ENCODE peak calls at places on chromosomes 7 and 10, in six cellular contexts. Y is progenitor cell of endocrine pancreas, R is IMR-90, J is fibroblast of pulmonary artery, K is tibial artery, X is Panc1. C is an unnamed sample.
A peak's percentile ranks its signal among the peaks of the same experiment; 100 is the strongest.

GRCh38 chr10:116215651-116216050 is 57.4 kb downstream of the GFRA1 start:
- DNase-seq in X (no peak), R (no peak), J (no peak), Y (no peak), K (no peak), C (no peak)

GRCh38 chr7:51350195-51350896 is 33.7 kb upstream of the COBL start:
- DNase-seq in J (no peak), Y (no peak), R (no peak), K (no peak), X (no peak), C (no peak)

GRCh38 chr7:159108491-159108890 is 36.2 kb downstream of the VIPR2 start:
- DNase-seq in K (no peak), R (no peak), X (no peak), Y (no peak), J (no peak), C (no peak)

GRCh38 chr10:12590682-12591642 is 241.6 kb downstream of the CAMK1D start:
- DNase-seq in Y (no peak), X (no peak), R (no peak), J (no peak), K (no peak), C (no peak)

GRCh38 chr7:139739863-139740597 is 37.8 kb downstream of the HIPK2 start:
- DNase-seq in X (no peak), R (no peak), Y (no peak), K (no peak), J (no peak), C (no peak)

GRCh38 chr7:156038345-156038744 is 226.1 kb upstream of the SHH start:
- DNase-seq in R (no peak), K (no peak), Y (no peak), J (no peak), X (no peak), C (no peak)

GRCh38 chr7:68309806-68310205 is 1288.5 kb upstream of the AUTS2 start:
- DNase-seq in K (no peak), X (no peak), J (no peak), R (no peak), Y (no peak), C (no peak)

GRCh38 chr7:151330656-151331055 is 11.0 kb upstream of the NUB1 start:
- DNase-seq in R (no peak), Y (no peak), J (no peak), K (no peak), X (no peak), C (no peak)

GRCh38 chr10:67606572-67606971 is 89.4 kb downstream of the CTNNA3 start:
- DNase-seq in Y (no peak), X (peak; percentile 71), J (peak; percentile 70), K (no peak), R (peak; percentile 92), C (no peak)

GRCh38 chr7:129843982-129844840 is 108.5 kb downstream of the UBE2H start:
- DNase-seq in Y (no peak), K (no peak), R (no peak), J (no peak), X (no peak), C (no peak)

GRCh38 chr10:111098679-111099437 is 22.0 kb downstream of the ADRA2A start:
- DNase-seq in R (no peak), Y (no peak), X (no peak), J (peak; percentile 3), K (no peak), C (no peak)

GRCh38 chr7:92296898-92297435 is 51.2 kb downstream of the ANKIB1 start:
- DNase-seq in Y (no peak), R (no peak), K (no peak), X (no peak), J (no peak), C (no peak)

GRCh38 chr7:617614-618538 is 98.2 kb upstream of the PDGFA start:
- DNase-seq in K (no peak), R (no peak), J (no peak), Y (no peak), X (no peak), C (no peak)

GRCh38 chr10:60718891-60719290 is 59.4 kb upstream of the CDK1 start:
- DNase-seq in J (peak; percentile 43), X (no peak), K (no peak), R (no peak), Y (no peak), C (no peak)

GRCh38 chr7:8042796-8043535 is 74.4 kb downstream of the GLCCI1 start:
- DNase-seq in R (peak; percentile 80), J (no peak), Y (no peak), X (no peak), K (no peak), C (no peak)

GRCh38 chr7:94059747-94060146 is 55.6 kb upstream of the BET1 start:
- DNase-seq in J (peak; percentile 89), K (no peak), X (no peak), R (peak; percentile 70), Y (no peak), C (no peak)

GRCh38 chr10:2188371-2188770 is 451.0 kb upstream of the ADARB2 start:
- DNase-seq in X (no peak), J (no peak), R (no peak), Y (no peak), K (no peak), C (no peak)

GRCh38 chr7:55776196-55776595 is 86.4 kb downstream of the SEPTIN14 start:
- DNase-seq in J (no peak), R (no peak), K (no peak), X (no peak), Y (no peak), C (no peak)

GRCh38 chr10:71761105-71761511 is 12.2 kb downstream of the VSIR start:
- DNase-seq in Y (no peak), J (no peak), R (no peak), X (no peak), K (no peak), C (no peak)

DNA sequence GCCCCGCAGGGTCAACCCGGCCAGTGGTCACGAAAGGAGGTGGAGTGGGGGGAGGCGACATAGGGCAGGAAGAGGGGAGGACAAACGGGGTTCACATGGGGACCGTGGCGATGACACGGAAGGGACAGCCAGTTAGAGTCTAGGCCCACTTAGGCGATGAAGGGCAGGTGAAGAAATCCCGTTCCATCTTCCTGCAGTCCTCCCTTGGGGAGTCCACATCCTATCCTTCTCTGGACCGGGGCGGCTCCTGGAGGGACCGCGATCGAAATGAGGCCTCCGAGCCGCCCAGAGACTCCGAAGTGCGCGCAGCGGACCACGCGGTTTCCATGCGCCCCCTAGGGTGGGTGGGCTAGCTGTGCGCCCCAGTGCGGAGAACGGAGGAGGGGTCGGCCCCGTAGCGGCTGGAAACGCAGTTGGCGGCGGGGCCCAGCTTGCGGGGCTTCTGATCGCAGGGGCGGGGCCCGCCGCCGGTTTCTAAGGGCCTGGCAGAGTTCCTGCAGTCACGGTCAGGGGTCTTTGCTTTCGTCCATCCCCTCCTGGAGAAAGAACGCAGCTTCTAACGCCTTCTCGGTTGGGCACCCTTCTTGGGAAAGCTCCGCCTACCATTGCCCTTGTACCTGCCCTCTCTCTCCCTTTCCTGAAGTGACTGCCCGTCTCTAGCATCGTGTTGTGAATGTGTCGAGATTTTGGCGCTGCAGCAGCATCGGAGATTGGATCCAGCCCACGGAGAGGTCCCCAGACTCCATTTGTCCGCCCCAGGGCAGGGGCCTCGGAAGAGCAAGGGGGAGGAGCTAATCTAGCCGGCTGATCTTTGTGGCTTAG is 17.9 kb upstream of the TMEM225B start:
- DNase-seq in X (no peak), K (no peak), R (peak; percentile 23), J (peak; percentile 31), Y (peak; percentile 72), C (peak; percentile 42)
- TF ChIP-seq CTCF in X (peak; percentile 59), K (peak; percentile 6), R (peak; percentile 49), J (peak; percentile 27), Y (peak; percentile 81), C (no peak)

DNA sequence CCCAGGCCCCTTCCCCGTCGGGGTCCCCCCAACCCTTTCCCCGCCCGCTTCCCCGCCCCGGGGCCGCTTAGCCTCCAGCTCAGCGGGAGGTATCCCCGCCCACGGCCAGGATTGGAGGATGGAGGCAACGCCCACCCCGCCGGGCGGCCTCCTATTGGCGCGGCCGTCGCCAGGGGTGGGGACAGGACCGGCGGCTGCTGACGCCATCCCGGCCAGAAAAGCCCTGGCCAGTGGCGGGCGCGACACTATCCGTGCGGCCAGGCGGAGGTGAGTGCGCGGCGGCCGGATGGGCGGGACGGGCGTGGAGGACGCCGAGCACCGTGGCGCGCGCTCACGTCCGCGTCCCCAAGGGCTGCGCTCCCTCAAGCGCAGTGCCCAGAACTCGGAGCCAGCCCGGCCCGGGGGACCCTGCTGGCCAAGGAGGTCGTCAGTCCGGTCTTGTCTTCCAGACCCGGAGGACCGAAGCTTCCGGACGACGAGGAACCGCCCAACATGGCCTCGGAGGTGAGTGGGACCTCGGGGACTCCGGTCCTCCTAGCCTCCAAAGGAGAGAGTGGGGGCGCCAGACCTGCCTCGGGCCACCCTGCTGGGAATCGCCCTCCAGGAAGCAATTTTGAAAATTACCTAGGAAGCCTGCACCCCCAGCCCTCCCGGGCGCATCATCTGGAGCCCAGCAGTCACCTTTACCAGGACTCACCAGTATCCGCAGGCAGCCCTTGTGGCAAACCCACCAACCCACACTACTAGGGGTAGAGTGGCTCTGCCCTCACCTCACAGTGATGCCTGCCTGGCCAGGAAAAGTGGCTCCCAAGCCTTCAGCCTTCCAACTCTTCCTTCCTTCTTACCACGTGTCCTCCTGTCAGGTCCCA is at the start of gene ASL:
- DNase-seq in J (peak; percentile 88), Y (peak; percentile 91), K (peak; percentile 92), X (no peak), R (peak; percentile 86), C (peak; percentile 94)
- TF ChIP-seq CTCF in J (no peak), Y (no peak), K (no peak), X (no peak), R (no peak), C (no peak)

DNA sequence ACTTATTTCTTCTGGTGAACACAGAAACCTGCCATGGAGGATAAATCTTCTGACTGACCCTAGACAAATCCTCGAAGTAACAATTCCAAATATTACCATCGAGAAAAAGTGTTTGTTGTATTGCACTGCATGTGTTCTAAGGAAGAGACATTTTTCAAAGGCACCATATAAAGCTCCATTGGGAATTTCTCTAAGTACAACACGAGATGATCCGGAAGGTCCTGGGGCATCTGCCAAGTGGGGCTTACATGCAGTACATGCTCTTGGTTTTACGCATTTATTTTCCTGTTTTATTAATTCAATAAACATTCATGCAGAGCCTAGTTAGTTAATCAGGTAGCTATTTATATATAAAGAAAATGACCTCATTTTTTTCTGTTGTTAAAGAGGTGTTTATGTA is 692.0 kb upstream of the IGFBP3 start:
- DNase-seq in J (no peak), Y (no peak), R (no peak), X (no peak), K (no peak), C (no peak)
- TF ChIP-seq CTCF in J (no peak), Y (no peak), R (no peak), X (no peak), K (no peak), C (no peak)

DNA sequence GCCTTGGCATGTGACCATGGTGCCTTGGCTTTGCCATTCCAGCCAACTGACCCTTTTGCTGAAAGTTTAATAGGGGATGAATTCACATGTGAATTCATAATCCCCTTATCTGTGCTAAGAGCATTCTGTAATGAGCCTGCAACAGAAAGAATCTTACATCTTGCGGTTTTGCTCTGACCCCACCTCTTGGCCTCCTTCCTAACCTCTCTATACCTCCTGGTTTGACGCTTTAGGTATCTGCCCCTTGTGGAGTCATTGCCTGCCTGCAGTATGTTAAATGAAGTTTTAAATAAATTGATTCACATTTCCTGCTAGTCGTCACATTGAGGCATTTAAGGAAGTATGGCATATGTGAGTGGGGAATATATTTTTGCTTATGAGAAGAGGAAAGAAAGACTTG is 60.7 kb downstream of the LRMDA start:
- DNase-seq in J (peak; percentile 16), X (no peak), K (no peak), R (no peak), Y (no peak), C (no peak)
- TF ChIP-seq CTCF in J (no peak), X (no peak), K (no peak), R (no peak), Y (no peak), C (no peak)